ENCODE peak calls at places on chromosomes 4 and X, in five cellular contexts. S, R, L, D and K are unnamed samples.

GRCh38 chr4:53380221-53380620 is 2.8 kb downstream of the FIP1L1 start:
- DNase-seq in S (no peak), R (no peak), L (no peak), D (no peak), K (no peak)

GRCh38 chr4:16237715-16238114 is 11.4 kb upstream of the TAPT1 start:
- DNase-seq in S (no peak), R (no peak), L (no peak), D (no peak), K (no peak)

GRCh38 chrX:48983081-48983480 is 11.4 kb upstream of the KCND1 start:
- DNase-seq in S (no peak), R (no peak), L (no peak), D (no peak), K (no peak)

GRCh38 chr4:16626945-16627344 is 271.5 kb downstream of the LDB2 start:
- DNase-seq in S (peak), R (no peak), L (no peak), D (no peak), K (peak)

GRCh38 chr4:89829470-89830138 is 7.4 kb downstream of the SNCA start:
- DNase-seq in S (peak), R (no peak), L (no peak), D (peak), K (no peak)

GRCh38 chrX:135644624-135645023 is 68.8 kb upstream of the CT45A1 start:
- DNase-seq in S (no peak), R (no peak), L (no peak), D (no peak), K (no peak)

GRCh38 chr4:20430555-20430954 is 178.8 kb downstream of the SLIT2 start:
- DNase-seq in S (no peak), R (no peak), L (no peak), D (no peak), K (no peak)

GRCh38 chr4:105966046-105966445 is 70.8 kb downstream of the NPNT start:
- DNase-seq in S (no peak), R (no peak), L (no peak), D (no peak), K (peak)

GRCh38 chr4:111283066-111283677 is 660.3 kb upstream of the PITX2 start:
- DNase-seq in S (peak), R (peak), L (no peak), D (peak), K (peak)

GRCh38 chr4:152099555-152099954 is 338.7 kb upstream of the GATB start:
- DNase-seq in S (no peak), R (no peak), L (no peak), D (no peak), K (no peak)

GRCh38 chrX:154458954-154459829 is 1.1 kb downstream of the PLXNA3 start:
- DNase-seq in S (no peak), R (peak), L (no peak), D (no peak), K (no peak)

GRCh38 chr4:104489731-104490095 is 5.0 kb downstream of the CXXC4 start:
- DNase-seq in S (no peak), R (no peak), L (no peak), D (no peak), K (no peak)

GRCh38 chr4:24003476-24003875 is 113.6 kb upstream of the PPARGC1A start:
- DNase-seq in S (no peak), R (no peak), L (no peak), D (no peak), K (no peak)

GRCh38 chrX:63428348-63428747 is 77.2 kb upstream of the SPIN4 start:
- DNase-seq in S (no peak), R (no peak), L (no peak), D (no peak), K (no peak)

GRCh38 chr4:43822621-43823020 is 626.0 kb downstream of the KCTD8 start:
- DNase-seq in S (no peak), R (no peak), L (no peak), D (no peak), K (no peak)

GRCh38 chrX:40108959-40109287 is 11.2 kb upstream of the BCOR start:
- DNase-seq in S (peak), R (peak), L (peak), D (peak), K (peak)

GRCh38 chr4:19844436-19844835 is 407.3 kb upstream of the SLIT2 start:
- DNase-seq in S (peak), R (no peak), L (no peak), D (no peak), K (no peak)

GRCh38 chr4:43014266-43014665 is 121.8 kb downstream of the GRXCR1 start:
- DNase-seq in S (no peak), R (no peak), L (no peak), D (no peak), K (no peak)

GRCh38 chr4:128427832-128428366 is 140.3 kb upstream of the PGRMC2 start:
- DNase-seq in S (peak), R (peak), L (no peak), D (no peak), K (peak)

GRCh38 chr4:24896056-24896455 is 16.8 kb downstream of the CCDC149 start:
- DNase-seq in S (no peak), R (no peak), L (no peak), D (no peak), K (no peak)

GRCh38 chr4:102809190-102809589 is 18.2 kb downstream of the UBE2D3 start:
- DNase-seq in S (no peak), R (no peak), L (no peak), D (no peak), K (no peak)

GRCh38 chrX:70331161-70331560 is 41.3 kb downstream of the KIF4A start:
- DNase-seq in S (no peak), R (no peak), L (no peak), D (no peak), K (no peak)

GRCh38 chr4:139267301-139267700 is 12.7 kb downstream of the MGARP start:
- DNase-seq in S (no peak), R (no peak), L (no peak), D (no peak), K (peak)

GRCh38 chrX:68632491-68632890 is 15.0 kb upstream of the STARD8 start:
- DNase-seq in S (no peak), R (no peak), L (no peak), D (no peak), K (no peak)

GRCh38 chrX:41946973-41947612 is 23.7 kb upstream of the CASK start:
- DNase-seq in S (no peak), R (no peak), L (no peak), D (no peak), K (no peak)

GRCh38 chr4:153142700-153143438 is 61.4 kb upstream of the TRIM2 start:
- DNase-seq in S (peak), R (peak), L (peak), D (peak), K (peak)